ENCODE peak calls at places on chromosomes 5 and 9, in six cellular contexts. One of them, this sample, is unnamed.
A peak's percentile ranks its signal among the peaks of the same experiment; 100 is the strongest.

GRCh38 chr5:79191457-79191856 is 44.5 kb upstream of the JMY start:
- DNase-seq in globus pallidus: no peak
- DNase-seq in stimulated activated CD8-positive, alpha-beta memory T cell treated with anti-CD3 and anti-CD28 coated beads, Interleukin-15, amount 100 ng/mL, for 4 hours: no peak
- DNase-seq in H7: peak; percentile 29
- DNase-seq in stimulated activated CD4-positive, alpha-beta T cell treated with anti-CD3 and anti-CD28 coated beads, Interleukin-2, amount 100 ng/mL, for 24 hours: no peak
- DNase-seq in choroid plexus epithelial cell: no peak
- DNase-seq in this sample: no peak

GRCh38 chr5:178428341-178429155 is 161.6 kb downstream of the COL23A1 start:
- DNase-seq in globus pallidus: peak; percentile 62
- DNase-seq in stimulated activated CD8-positive, alpha-beta memory T cell treated with anti-CD3 and anti-CD28 coated beads, Interleukin-15, amount 100 ng/mL, for 4 hours: no peak
- DNase-seq in H7: peak; percentile 72
- DNase-seq in stimulated activated CD4-positive, alpha-beta T cell treated with anti-CD3 and anti-CD28 coated beads, Interleukin-2, amount 100 ng/mL, for 24 hours: no peak
- DNase-seq in choroid plexus epithelial cell: no peak
- DNase-seq in this sample: peak; percentile 52

GRCh38 chr9:89038354-89039091 is 47.3 kb downstream of the S1PR3 start:
- DNase-seq in globus pallidus: peak; percentile 89
- DNase-seq in stimulated activated CD8-positive, alpha-beta memory T cell treated with anti-CD3 and anti-CD28 coated beads, Interleukin-15, amount 100 ng/mL, for 4 hours: no peak
- DNase-seq in H7: no peak
- DNase-seq in stimulated activated CD4-positive, alpha-beta T cell treated with anti-CD3 and anti-CD28 coated beads, Interleukin-2, amount 100 ng/mL, for 24 hours: no peak
- DNase-seq in choroid plexus epithelial cell: peak; percentile 88
- DNase-seq in this sample: no peak

GRCh38 chr9:124285903-124286291 is 28.1 kb downstream of the NEK6 start:
- DNase-seq in globus pallidus: peak; percentile 57
- DNase-seq in stimulated activated CD8-positive, alpha-beta memory T cell treated with anti-CD3 and anti-CD28 coated beads, Interleukin-15, amount 100 ng/mL, for 4 hours: peak; percentile 10
- DNase-seq in H7: no peak
- DNase-seq in stimulated activated CD4-positive, alpha-beta T cell treated with anti-CD3 and anti-CD28 coated beads, Interleukin-2, amount 100 ng/mL, for 24 hours: peak; percentile 58
- DNase-seq in choroid plexus epithelial cell: peak; percentile 99
- DNase-seq in this sample: peak; percentile 78

GRCh38 chr5:158056426-158056825 is 197.5 kb upstream of the CLINT1 start:
- DNase-seq in globus pallidus: no peak
- DNase-seq in stimulated activated CD8-positive, alpha-beta memory T cell treated with anti-CD3 and anti-CD28 coated beads, Interleukin-15, amount 100 ng/mL, for 4 hours: no peak
- DNase-seq in H7: no peak
- DNase-seq in stimulated activated CD4-positive, alpha-beta T cell treated with anti-CD3 and anti-CD28 coated beads, Interleukin-2, amount 100 ng/mL, for 24 hours: no peak
- DNase-seq in choroid plexus epithelial cell: peak; percentile 13
- DNase-seq in this sample: peak; percentile 17

GRCh38 chr5:110262754-110263153 is 463.7 kb downstream of the TMEM232 start:
- DNase-seq in globus pallidus: no peak
- DNase-seq in stimulated activated CD8-positive, alpha-beta memory T cell treated with anti-CD3 and anti-CD28 coated beads, Interleukin-15, amount 100 ng/mL, for 4 hours: no peak
- DNase-seq in H7: no peak
- DNase-seq in stimulated activated CD4-positive, alpha-beta T cell treated with anti-CD3 and anti-CD28 coated beads, Interleukin-2, amount 100 ng/mL, for 24 hours: no peak
- DNase-seq in choroid plexus epithelial cell: no peak
- DNase-seq in this sample: no peak

GRCh38 chr9:95511952-95512750 is 4.6 kb downstream of the PTCH1 start:
- DNase-seq in globus pallidus: no peak
- DNase-seq in stimulated activated CD8-positive, alpha-beta memory T cell treated with anti-CD3 and anti-CD28 coated beads, Interleukin-15, amount 100 ng/mL, for 4 hours: no peak
- DNase-seq in H7: peak; percentile 54
- DNase-seq in stimulated activated CD4-positive, alpha-beta T cell treated with anti-CD3 and anti-CD28 coated beads, Interleukin-2, amount 100 ng/mL, for 24 hours: no peak
- DNase-seq in choroid plexus epithelial cell: peak; percentile 17
- DNase-seq in this sample: no peak

GRCh38 chr5:54289769-54290168 is 20.6 kb downstream of the ARL15 start:
- DNase-seq in globus pallidus: no peak
- DNase-seq in stimulated activated CD8-positive, alpha-beta memory T cell treated with anti-CD3 and anti-CD28 coated beads, Interleukin-15, amount 100 ng/mL, for 4 hours: no peak
- DNase-seq in H7: no peak
- DNase-seq in stimulated activated CD4-positive, alpha-beta T cell treated with anti-CD3 and anti-CD28 coated beads, Interleukin-2, amount 100 ng/mL, for 24 hours: no peak
- DNase-seq in choroid plexus epithelial cell: no peak
- DNase-seq in this sample: no peak

GRCh38 chr5:95725071-95725820 is 5.9 kb upstream of the RHOBTB3 start:
- DNase-seq in globus pallidus: no peak
- DNase-seq in stimulated activated CD8-positive, alpha-beta memory T cell treated with anti-CD3 and anti-CD28 coated beads, Interleukin-15, amount 100 ng/mL, for 4 hours: no peak
- DNase-seq in H7: no peak
- DNase-seq in stimulated activated CD4-positive, alpha-beta T cell treated with anti-CD3 and anti-CD28 coated beads, Interleukin-2, amount 100 ng/mL, for 24 hours: no peak
- DNase-seq in choroid plexus epithelial cell: no peak
- DNase-seq in this sample: no peak

GRCh38 chr5:53820119-53820801 is 259.8 kb downstream of the NDUFS4 start:
- DNase-seq in globus pallidus: no peak
- DNase-seq in stimulated activated CD8-positive, alpha-beta memory T cell treated with anti-CD3 and anti-CD28 coated beads, Interleukin-15, amount 100 ng/mL, for 4 hours: no peak
- DNase-seq in H7: no peak
- DNase-seq in stimulated activated CD4-positive, alpha-beta T cell treated with anti-CD3 and anti-CD28 coated beads, Interleukin-2, amount 100 ng/mL, for 24 hours: no peak
- DNase-seq in choroid plexus epithelial cell: no peak
- DNase-seq in this sample: no peak

GRCh38 chr9:36147441-36148175 is 11.1 kb downstream of the GLIPR2 start:
- DNase-seq in globus pallidus: no peak
- DNase-seq in stimulated activated CD8-positive, alpha-beta memory T cell treated with anti-CD3 and anti-CD28 coated beads, Interleukin-15, amount 100 ng/mL, for 4 hours: no peak
- DNase-seq in H7: no peak
- DNase-seq in stimulated activated CD4-positive, alpha-beta T cell treated with anti-CD3 and anti-CD28 coated beads, Interleukin-2, amount 100 ng/mL, for 24 hours: no peak
- DNase-seq in choroid plexus epithelial cell: no peak
- DNase-seq in this sample: no peak

GRCh38 chr9:120730661-120731514 is 16.6 kb upstream of the MEGF9 start:
- DNase-seq in globus pallidus: no peak
- DNase-seq in stimulated activated CD8-positive, alpha-beta memory T cell treated with anti-CD3 and anti-CD28 coated beads, Interleukin-15, amount 100 ng/mL, for 4 hours: no peak
- DNase-seq in H7: peak; percentile 24
- DNase-seq in stimulated activated CD4-positive, alpha-beta T cell treated with anti-CD3 and anti-CD28 coated beads, Interleukin-2, amount 100 ng/mL, for 24 hours: no peak
- DNase-seq in choroid plexus epithelial cell: peak; percentile 93
- DNase-seq in this sample: peak; percentile 77

GRCh38 chr5:57094753-57095683 is 78.8 kb upstream of the GPBP1 start:
- DNase-seq in globus pallidus: no peak
- DNase-seq in stimulated activated CD8-positive, alpha-beta memory T cell treated with anti-CD3 and anti-CD28 coated beads, Interleukin-15, amount 100 ng/mL, for 4 hours: no peak
- DNase-seq in H7: no peak
- DNase-seq in stimulated activated CD4-positive, alpha-beta T cell treated with anti-CD3 and anti-CD28 coated beads, Interleukin-2, amount 100 ng/mL, for 24 hours: peak; percentile 3
- DNase-seq in choroid plexus epithelial cell: peak; percentile 8
- DNase-seq in this sample: peak; percentile 77

GRCh38 chr5:144189800-144190429 is 19.2 kb downstream of the KCTD16 start:
- DNase-seq in globus pallidus: no peak
- DNase-seq in stimulated activated CD8-positive, alpha-beta memory T cell treated with anti-CD3 and anti-CD28 coated beads, Interleukin-15, amount 100 ng/mL, for 4 hours: peak; percentile 58
- DNase-seq in H7: no peak
- DNase-seq in stimulated activated CD4-positive, alpha-beta T cell treated with anti-CD3 and anti-CD28 coated beads, Interleukin-2, amount 100 ng/mL, for 24 hours: peak; percentile 59
- DNase-seq in choroid plexus epithelial cell: peak; percentile 88
- DNase-seq in this sample: no peak